ENCODE peak calls at places on chromosomes 5 and 9, in four cellular contexts. X is HS-5; D is activated naive CD4-positive, alpha-beta T cell; A is stimulated activated naive CD8-positive, alpha-beta T cell treated with anti-CD3 and anti-CD28 coated beads, Interleukin-15, amount 100 ng/mL, for 72 hours. M is an unnamed sample.

GRCh38 chr9:108149346-108149745 is 659.8 kb upstream of the KLF4 start:
- DNase-seq in X (no peak), D (no peak), A (no peak), M (no peak)

GRCh38 chr9:135474915-135475314 is 4.7 kb upstream of the PPP1R26 start:
- DNase-seq in X (no peak), D (no peak), A (no peak), M (no peak)

GRCh38 chr9:35490155-35490909 is 421 bp downstream of the RUSC2 start:
- DNase-seq in X (no peak), D (no peak), A (no peak), M (no peak)

GRCh38 chr5:180915924-180916323 is 17.0 kb downstream of the BTNL8 start:
- DNase-seq in X (no peak), D (no peak), A (no peak), M (no peak)

GRCh38 chr9:96021616-96022444 is 146.3 kb downstream of the ERCC6L2 start:
- DNase-seq in X (no peak), D (no peak), A (no peak), M (no peak)

GRCh38 chr5:82793808-82794419 is 283.3 kb downstream of the TMEM167A start:
- DNase-seq in X (no peak), D (peak), A (peak), M (no peak)

GRCh38 chr5:56951131-56951945 is 585 bp downstream of the MIER3 start:
- DNase-seq in X (no peak), D (peak), A (peak), M (no peak)

GRCh38 chr5:77180167-77181081 is 30.1 kb upstream of the PDE8B start:
- DNase-seq in X (no peak), D (no peak), A (no peak), M (no peak)

GRCh38 chr9:129493002-129493713 is 127.7 kb downstream of the C9orf50 start:
- DNase-seq in X (no peak), D (no peak), A (no peak), M (no peak)

GRCh38 chr9:92722386-92723298 is 42.0 kb downstream of the BICD2 start:
- DNase-seq in X (no peak), D (no peak), A (no peak), M (no peak)